ENCODE peak calls at places on chromosomes 4 and X, in seven cellular contexts. R is NCI-H1417; Z is germinal center; X is stimulated activated CD8-positive, alpha-beta memory T cell treated with anti-CD3 and anti-CD28 coated beads, Interleukin-4, amount 100 ng/mL, for 4 hours; O is heart left ventricle; D is endothelial cell; A is progenitor cell of endocrine pancreas. V is an unnamed sample.

GRCh38 chr4:150315175-150315574 is 236.9 kb downstream of the DCLK2 start:
- DNase-seq in R (no peak), Z (no peak), X (no peak), O (no peak), D (no peak), A (no peak), V (no peak)

GRCh38 chr4:76897522-76898384 is at the start of gene SOWAHB:
- DNase-seq in R (peak; percentile 87), Z (peak; percentile 28), X (no peak), O (no peak), D (peak; percentile 56), A (peak; percentile 78), V (no peak)

GRCh38 chrX:48961585-48962091 is 4.2 kb upstream of the OTUD5 start:
- DNase-seq in R (no peak), Z (peak; percentile 25), X (no peak), O (peak; percentile 36), D (no peak), A (no peak), V (no peak)

GRCh38 chrX:49930046-49930445 is 7.7 kb downstream of the CLCN5 start:
- DNase-seq in R (no peak), Z (no peak), X (no peak), O (no peak), D (no peak), A (no peak), V (no peak)

GRCh38 chrX:50927127-50927526 is 16.6 kb downstream of the BMP15 start:
- DNase-seq in R (no peak), Z (no peak), X (no peak), O (no peak), D (no peak), A (no peak), V (no peak)

GRCh38 chrX:2374086-2374485 is 126.7 kb downstream of the DHRSX start:
- DNase-seq in R (no peak), Z (no peak), X (no peak), O (no peak), D (no peak), A (no peak), V (no peak)

GRCh38 chrX:3811331-3812311 is 98.2 kb upstream of the PRKX start:
- DNase-seq in R (peak; percentile 39), Z (peak; percentile 39), X (no peak), O (no peak), D (peak; percentile 4), A (no peak), V (no peak)

GRCh38 chr4:79609853-79610252 is 201.8 kb upstream of the GK2 start:
- DNase-seq in R (no peak), Z (no peak), X (no peak), O (no peak), D (no peak), A (no peak), V (no peak)

GRCh38 chr4:4443821-4444220 is 56.9 kb downstream of the NSG1 start:
- DNase-seq in R (no peak), Z (no peak), X (no peak), O (no peak), D (no peak), A (no peak), V (no peak)

GRCh38 chr4:70613182-70613892 is 15.2 kb upstream of the ENAM start:
- DNase-seq in R (no peak), Z (peak; percentile 8), X (no peak), O (no peak), D (no peak), A (no peak), V (no peak)

GRCh38 chr4:71941001-71941400 is 90.8 kb upstream of the NPFFR2 start:
- DNase-seq in R (peak; percentile 0), Z (peak; percentile 3), X (no peak), O (no peak), D (peak; percentile 21), A (no peak), V (no peak)

GRCh38 chr4:147052361-147052760 is 106.7 kb upstream of the TTC29 start:
- DNase-seq in R (no peak), Z (no peak), X (no peak), O (no peak), D (no peak), A (no peak), V (no peak)

GRCh38 chrX:150361070-150361776 is 1.9 kb upstream of the MAMLD1 start:
- DNase-seq in R (no peak), Z (no peak), X (no peak), O (no peak), D (peak; percentile 20), A (no peak), V (no peak)

GRCh38 chr4:74543247-74543670 is 98.3 kb downstream of the AREG start:
- DNase-seq in R (peak; percentile 8), Z (no peak), X (no peak), O (no peak), D (no peak), A (no peak), V (no peak)

GRCh38 chr4:154422152-154422551 is 69.4 kb downstream of the DCHS2 start:
- DNase-seq in R (no peak), Z (no peak), X (no peak), O (no peak), D (no peak), A (no peak), V (no peak)

GRCh38 chrX:115650449-115650848 is 89.5 kb downstream of the PLS3 start:
- DNase-seq in R (no peak), Z (no peak), X (no peak), O (no peak), D (no peak), A (no peak), V (no peak)

GRCh38 chrX:2676794-2677675 is 14.1 kb upstream of the CD99 start:
- DNase-seq in R (no peak), Z (no peak), X (no peak), O (no peak), D (no peak), A (no peak), V (no peak)

V was measured in esophagus squamous epithelium.